ENCODE peak calls at places on chromosome 13, in seven cellular contexts. U, A, R, F, S, K and J are unnamed samples. For H3K27me3, the result is how much of the 10 kb centered on the place peaks cover.

GRCh38 chr13:33119022-33119735 is 103.0 kb downstream of the KL start:
- DNase-seq in R (no peak), A (no peak), S (peak), F (no peak), U (no peak), K (no peak), J (no peak)

GRCh38 chr13:41456768-41457588 is at the start of gene RGCC:
- DNase-seq in U (peak), A (peak), R (peak), F (no peak), K (no peak), S (peak), J (no peak)

GRCh38 chr13:111047326-111047725 is 67.8 kb upstream of the ARHGEF7 start:
- DNase-seq in R (no peak), K (no peak), F (no peak), U (no peak), S (no peak), A (no peak), J (no peak)

GRCh38 chr13:98791611-98792010 is 39.1 kb upstream of the SLC15A1 start:
- DNase-seq in A (no peak), U (no peak), R (no peak), K (no peak), S (no peak), F (no peak), J (no peak)

GRCh38 chr13:30354481-30355404 is 47.4 kb upstream of the KATNAL1 start:
- DNase-seq in A (no peak), S (peak), F (no peak), U (no peak), R (no peak), K (no peak), J (peak)

GRCh38 chr13:112874751-112875300 is 94.2 kb upstream of the MCF2L start:
- DNase-seq in A (peak), R (no peak), F (no peak), U (peak), K (no peak), S (no peak), J (no peak)

GRCh38 chr13:114140131-114140908 is 7.9 kb upstream of the RASA3 start:
- DNase-seq in F (no peak), S (no peak), R (no peak), K (no peak), U (peak), A (no peak), J (no peak)

GRCh38 chr13:78137404-78138142 is 218.9 kb upstream of the EDNRB start:
- DNase-seq in R (peak), A (no peak), U (no peak), K (no peak), F (peak), S (peak), J (peak)

GRCh38 chr13:40187324-40187795 is 479.1 kb downstream of the FOXO1 start:
- DNase-seq in A (no peak), K (no peak), F (no peak), R (no peak), S (no peak), U (no peak), J (no peak)

GRCh38 chr13:27928805-27929753 is 9.3 kb downstream of the PDX1 start:
- DNase-seq in S (no peak), U (no peak), R (no peak), A (no peak), F (no peak), K (no peak), J (no peak)

GRCh38 chr13:27928353-27928804 is 8.6 kb downstream of the PDX1 start:
- DNase-seq in R (no peak), S (no peak), U (no peak), A (no peak), F (no peak), K (no peak), J (no peak)

GRCh38 chr13:27927444-27928352 is 7.9 kb downstream of the PDX1 start:
- DNase-seq in U (no peak), K (no peak), A (no peak), R (no peak), S (no peak), F (no peak), J (no peak)

GRCh38 chr13:27926644-27927434 is 7.0 kb downstream of the PDX1 start:
- DNase-seq in A (no peak), S (no peak), K (no peak), F (no peak), R (no peak), U (no peak), J (no peak)

GRCh38 chr13:27929868-27930267 is 10.1 kb downstream of the PDX1 start:
- DNase-seq in S (no peak), A (no peak), F (no peak), K (no peak), R (no peak), U (no peak), J (no peak)
- H3K27me3 ChIP-seq in S (under half), A (half or more), F (half or more), K (under half), R (under half), U (half or more), J (half or more)

GRCh38 chr13:74025369-74025768 is 108.8 kb downstream of the KLF12 start:
- DNase-seq in F (no peak), A (no peak), S (no peak), R (peak), U (no peak), K (no peak), J (no peak)

GRCh38 chr13:74026753-74027152 is 107.5 kb downstream of the KLF12 start:
- DNase-seq in R (peak), K (no peak), A (no peak), S (peak), F (no peak), U (no peak), J (peak)

GRCh38 chr13:74024314-74024713 is 109.9 kb downstream of the KLF12 start:
- DNase-seq in S (no peak), U (no peak), K (no peak), A (no peak), R (no peak), F (no peak), J (no peak)

GRCh38 chr13:74024856-74025255 is 109.3 kb downstream of the KLF12 start:
- DNase-seq in F (no peak), S (no peak), U (no peak), A (no peak), K (no peak), R (no peak), J (no peak)

GRCh38 chr13:74027161-74027779 is 106.9 kb downstream of the KLF12 start:
- DNase-seq in U (no peak), F (no peak), A (no peak), R (peak), S (no peak), K (no peak), J (no peak)
- H3K4me3 ChIP-seq in U (no peak), F (no peak), A (no peak), R (peak), S (no peak), K (no peak), J (no peak)

GRCh38 chr13:31409678-31410356 is 210.0 kb downstream of the B3GLCT start:
- DNase-seq in A (no peak), F (no peak), R (peak), U (no peak), K (no peak), S (peak), J (no peak)
- TF ChIP-seq CTCF in A (peak), F (peak), R (no peak), U (no peak), K (peak), S (peak), J (peak)

DNA sequence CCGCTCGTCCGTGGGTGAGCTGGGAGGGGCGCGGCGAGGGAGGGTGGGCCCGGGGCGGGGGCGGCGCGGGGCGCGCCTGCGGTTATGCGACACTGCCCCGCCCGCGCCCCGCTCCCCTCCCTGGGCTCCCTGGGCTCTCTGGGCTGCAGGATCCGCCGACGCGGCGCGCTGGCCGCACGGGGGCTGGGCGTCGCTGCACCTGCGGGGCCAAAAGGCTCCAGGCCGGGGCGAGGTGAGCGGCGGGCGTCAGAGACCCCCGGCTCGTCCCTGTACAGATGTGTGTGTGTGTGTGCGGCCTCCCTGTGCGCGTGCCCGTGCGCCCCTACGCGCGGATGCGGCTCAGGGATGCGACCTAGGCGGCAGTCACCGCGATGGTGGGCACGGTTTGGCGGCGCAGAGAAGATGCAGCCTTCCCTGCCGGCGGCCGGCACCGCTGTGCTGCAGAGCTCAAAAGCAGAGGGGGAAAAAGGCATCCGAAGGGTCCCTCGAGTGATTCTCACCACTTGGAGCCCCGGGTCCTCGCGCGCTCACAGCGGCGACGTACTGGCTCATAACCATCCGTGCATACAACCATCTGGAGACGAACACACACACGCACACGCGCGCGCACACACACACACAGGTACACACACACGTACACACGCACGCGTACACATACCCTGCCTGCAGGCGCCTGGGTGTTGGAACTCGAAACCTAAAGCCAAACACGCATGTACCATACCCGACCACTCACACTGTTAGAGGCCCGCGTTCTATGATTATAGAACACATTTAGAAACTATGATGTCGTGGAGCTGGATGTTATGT is 704 bp downstream of the ATP8A2 start:
- DNase-seq in F (no peak), A (no peak), U (no peak), R (no peak), K (no peak), S (no peak), J (no peak)
- H3K27me3 ChIP-seq in F (under half), A (half or more), U (half or more), R (under half), K (under half), S (under half), J (under half)

GRCh38 chr13:50323440-50324070 is 308.3 kb downstream of the KCNRG start:
- DNase-seq in R (no peak), K (peak), A (no peak), F (peak), S (peak), U (no peak), J (peak)

GRCh38 chr13:50320297-50320862 is 305.1 kb downstream of the KCNRG start:
- DNase-seq in A (no peak), U (no peak), R (no peak), S (peak), F (peak), K (no peak), J (peak)

GRCh38 chr13:50322006-50322405 is 306.8 kb downstream of the KCNRG start:
- DNase-seq in R (no peak), A (no peak), F (no peak), K (no peak), S (no peak), U (no peak), J (no peak)

GRCh38 chr13:50318887-50319286 is 303.6 kb downstream of the KCNRG start:
- DNase-seq in U (no peak), S (no peak), F (no peak), A (no peak), R (no peak), K (no peak), J (no peak)

GRCh38 chr13:50319603-50320296 is 304.5 kb downstream of the KCNRG start:
- DNase-seq in A (no peak), S (peak), K (no peak), U (no peak), F (no peak), R (peak), J (no peak)
- H3K4me3 ChIP-seq in A (no peak), S (no peak), K (no peak), U (no peak), F (no peak), R (no peak), J (no peak)

GRCh38 chr13:44052843-44053607 is 173.3 kb downstream of the LACC1 start:
- DNase-seq in U (no peak), K (no peak), R (no peak), A (peak), S (peak), F (no peak), J (no peak)
- TF ChIP-seq CTCF in U (no peak), K (peak), R (no peak), A (no peak), S (peak), F (peak), J (no peak)

GRCh38 chr13:80244574-80244973 is 96.4 kb downstream of the SPRY2 start:
- DNase-seq in S (no peak), U (no peak), A (no peak), F (no peak), K (no peak), R (no peak), J (no peak)

GRCh38 chr13:80239571-80240255 is 101.2 kb downstream of the SPRY2 start:
- DNase-seq in S (peak), R (no peak), A (no peak), K (no peak), F (no peak), U (no peak), J (no peak)

GRCh38 chr13:80242728-80243427 is 98.0 kb downstream of the SPRY2 start:
- DNase-seq in F (no peak), K (no peak), S (no peak), A (no peak), U (no peak), R (no peak), J (no peak)

GRCh38 chr13:80249906-80250513 is 90.9 kb downstream of the SPRY2 start:
- DNase-seq in A (no peak), U (no peak), K (no peak), S (no peak), R (no peak), F (no peak), J (no peak)

DNA sequence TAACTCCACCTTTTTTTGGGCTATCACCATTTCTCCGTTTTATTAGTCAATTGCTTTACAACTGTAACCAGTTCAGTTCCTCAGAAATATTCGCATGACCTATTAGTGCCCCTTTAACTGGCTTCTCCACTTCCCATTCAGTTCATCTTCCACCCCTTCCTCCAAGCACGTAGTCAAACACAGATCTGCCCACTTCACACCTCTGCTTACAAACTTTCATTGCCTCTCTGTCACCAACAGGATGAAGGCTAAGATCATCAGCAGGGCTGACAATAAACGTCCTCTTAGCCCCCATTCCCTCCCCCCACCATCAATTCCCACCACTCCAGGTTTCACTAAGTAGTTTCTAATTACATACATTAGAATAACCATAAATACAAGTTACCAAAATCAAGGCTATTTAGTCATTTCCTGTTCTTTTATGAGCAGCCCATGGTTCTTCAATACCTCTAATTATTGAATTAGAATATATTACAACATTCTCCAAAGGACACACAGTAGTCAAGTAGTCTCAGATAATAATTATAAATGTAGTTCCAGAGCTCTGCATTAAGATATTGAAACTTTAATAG is 95.7 kb downstream of the SPRY2 start:
- DNase-seq in F (no peak), U (no peak), A (no peak), S (no peak), K (no peak), R (no peak), J (no peak)
- H3K27me3 ChIP-seq in F (under half), U (under half), A (under half), S (under half), K (under half), R (under half), J (under half)